ENCODE peak calls at places on chromosomes 5 and 9, in eight cellular contexts. One of them, this sample, is unnamed.

GRCh38 chr5:61052870-61053269 is 107.9 kb downstream of the NDUFAF2 start:
- DNase-seq in NCI-H1092: no peak
- DNase-seq in kidney: no peak
- DNase-seq in NCI-H69: no peak
- DNase-seq in hypothalamus: no peak
- DNase-seq in activated T-cell treated with anti-CD3 and anti-CD28 coated beads for 24 hours: no peak
- DNase-seq in amygdala: no peak
- DNase-seq in A549: peak
- DNase-seq in this sample: peak

GRCh38 chr9:96161819-96162218 is 140.2 kb downstream of the HSD17B3 start:
- DNase-seq in kidney: no peak
- DNase-seq in NCI-H69: no peak
- DNase-seq in amygdala: no peak
- DNase-seq in hypothalamus: no peak
- DNase-seq in activated T-cell treated with anti-CD3 and anti-CD28 coated beads for 24 hours: no peak
- DNase-seq in NCI-H1092: no peak
- DNase-seq in A549: no peak
- DNase-seq in this sample: no peak

GRCh38 chr9:118230319-118230718 is 526.1 kb downstream of the TLR4 start:
- DNase-seq in NCI-H1092: no peak
- DNase-seq in A549: no peak
- DNase-seq in amygdala: no peak
- DNase-seq in activated T-cell treated with anti-CD3 and anti-CD28 coated beads for 24 hours: no peak
- DNase-seq in hypothalamus: no peak
- DNase-seq in kidney: no peak
- DNase-seq in NCI-H69: no peak
- DNase-seq in this sample: no peak

GRCh38 chr9:134860510-134860909 is 20.1 kb upstream of the FCN2 start:
- DNase-seq in amygdala: no peak
- DNase-seq in NCI-H69: no peak
- DNase-seq in kidney: no peak
- DNase-seq in activated T-cell treated with anti-CD3 and anti-CD28 coated beads for 24 hours: no peak
- DNase-seq in A549: no peak
- DNase-seq in hypothalamus: no peak
- DNase-seq in NCI-H1092: no peak
- DNase-seq in this sample: no peak

GRCh38 chr5:155616779-155617392 is 603.3 kb downstream of the KIF4B start:
- DNase-seq in activated T-cell treated with anti-CD3 and anti-CD28 coated beads for 24 hours: peak
- DNase-seq in NCI-H1092: no peak
- DNase-seq in kidney: no peak
- DNase-seq in hypothalamus: peak
- DNase-seq in A549: peak
- DNase-seq in amygdala: no peak
- DNase-seq in NCI-H69: peak
- DNase-seq in this sample: peak

GRCh38 chr9:121756477-121757285 is 105.2 kb downstream of the DAB2IP start:
- DNase-seq in activated T-cell treated with anti-CD3 and anti-CD28 coated beads for 24 hours: no peak
- DNase-seq in amygdala: no peak
- DNase-seq in NCI-H69: no peak
- DNase-seq in NCI-H1092: no peak
- DNase-seq in A549: no peak
- DNase-seq in kidney: no peak
- DNase-seq in hypothalamus: peak
- DNase-seq in this sample: no peak

GRCh38 chr9:92877531-92878430 is at the start of gene ZNF484:
- DNase-seq in kidney: peak
- DNase-seq in hypothalamus: peak
- DNase-seq in NCI-H69: peak
- DNase-seq in A549: peak
- DNase-seq in activated T-cell treated with anti-CD3 and anti-CD28 coated beads for 24 hours: peak
- DNase-seq in amygdala: peak
- DNase-seq in NCI-H1092: peak
- DNase-seq in this sample: peak

GRCh38 chr5:14239951-14240350 is 96.8 kb downstream of the TRIO start:
- DNase-seq in NCI-H69: no peak
- DNase-seq in activated T-cell treated with anti-CD3 and anti-CD28 coated beads for 24 hours: no peak
- DNase-seq in NCI-H1092: no peak
- DNase-seq in amygdala: no peak
- DNase-seq in kidney: no peak
- DNase-seq in hypothalamus: no peak
- DNase-seq in A549: no peak
- DNase-seq in this sample: no peak

GRCh38 chr5:36644727-36645126 is 38.3 kb downstream of the SLC1A3 start:
- DNase-seq in NCI-H1092: no peak
- DNase-seq in NCI-H69: no peak
- DNase-seq in A549: no peak
- DNase-seq in hypothalamus: no peak
- DNase-seq in kidney: no peak
- DNase-seq in amygdala: no peak
- DNase-seq in activated T-cell treated with anti-CD3 and anti-CD28 coated beads for 24 hours: no peak
- DNase-seq in this sample: no peak

GRCh38 chr9:119370816-119371215 is 1.6 kb upstream of the BRINP1 start:
- DNase-seq in NCI-H1092: no peak
- DNase-seq in NCI-H69: no peak
- DNase-seq in activated T-cell treated with anti-CD3 and anti-CD28 coated beads for 24 hours: no peak
- DNase-seq in A549: peak
- DNase-seq in kidney: peak
- DNase-seq in amygdala: no peak
- DNase-seq in hypothalamus: peak
- DNase-seq in this sample: peak

GRCh38 chr9:123451011-123451410 is 95.0 kb downstream of the CRB2 start:
- DNase-seq in hypothalamus: no peak
- DNase-seq in activated T-cell treated with anti-CD3 and anti-CD28 coated beads for 24 hours: no peak
- DNase-seq in NCI-H1092: no peak
- DNase-seq in amygdala: no peak
- DNase-seq in NCI-H69: no peak
- DNase-seq in A549: no peak
- DNase-seq in kidney: no peak
- DNase-seq in this sample: no peak

GRCh38 chr5:102767864-102768263 is 12.8 kb downstream of the PAM start:
- DNase-seq in activated T-cell treated with anti-CD3 and anti-CD28 coated beads for 24 hours: no peak
- DNase-seq in amygdala: no peak
- DNase-seq in kidney: no peak
- DNase-seq in A549: no peak
- DNase-seq in NCI-H1092: no peak
- DNase-seq in hypothalamus: no peak
- DNase-seq in NCI-H69: no peak
- DNase-seq in this sample: no peak

GRCh38 chr9:34372598-34373011 is 4.1 kb downstream of the MYORG start:
- DNase-seq in NCI-H1092: no peak
- DNase-seq in A549: no peak
- DNase-seq in kidney: no peak
- DNase-seq in amygdala: no peak
- DNase-seq in hypothalamus: no peak
- DNase-seq in NCI-H69: no peak
- DNase-seq in activated T-cell treated with anti-CD3 and anti-CD28 coated beads for 24 hours: no peak
- DNase-seq in this sample: no peak

GRCh38 chr9:21856301-21857094 is 54.1 kb downstream of the MTAP start:
- DNase-seq in hypothalamus: no peak
- DNase-seq in A549: no peak
- DNase-seq in activated T-cell treated with anti-CD3 and anti-CD28 coated beads for 24 hours: no peak
- DNase-seq in kidney: no peak
- DNase-seq in NCI-H1092: no peak
- DNase-seq in amygdala: no peak
- DNase-seq in NCI-H69: no peak
- DNase-seq in this sample: no peak

GRCh38 chr5:74947961-74948613 is 81.9 kb upstream of the FAM169A start:
- DNase-seq in NCI-H69: no peak
- DNase-seq in NCI-H1092: no peak
- DNase-seq in A549: no peak
- DNase-seq in kidney: no peak
- DNase-seq in hypothalamus: no peak
- DNase-seq in amygdala: no peak
- DNase-seq in activated T-cell treated with anti-CD3 and anti-CD28 coated beads for 24 hours: no peak
- DNase-seq in this sample: no peak

GRCh38 chr9:22041792-22042191 is 32.7 kb upstream of the CDKN2B start:
- DNase-seq in kidney: no peak
- DNase-seq in NCI-H1092: no peak
- DNase-seq in hypothalamus: no peak
- DNase-seq in A549: no peak
- DNase-seq in amygdala: no peak
- DNase-seq in activated T-cell treated with anti-CD3 and anti-CD28 coated beads for 24 hours: no peak
- DNase-seq in NCI-H69: no peak
- DNase-seq in this sample: peak

GRCh38 chr5:180589771-180590542 is 1.3 kb downstream of the SCGB3A1 start:
- DNase-seq in hypothalamus: no peak
- DNase-seq in activated T-cell treated with anti-CD3 and anti-CD28 coated beads for 24 hours: no peak
- DNase-seq in NCI-H69: peak
- DNase-seq in A549: no peak
- DNase-seq in amygdala: no peak
- DNase-seq in kidney: no peak
- DNase-seq in NCI-H1092: no peak
- DNase-seq in this sample: no peak

GRCh38 chr9:82563094-82563493 is 499.8 kb downstream of the RASEF start:
- DNase-seq in hypothalamus: no peak
- DNase-seq in NCI-H69: no peak
- DNase-seq in amygdala: no peak
- DNase-seq in kidney: no peak
- DNase-seq in A549: no peak
- DNase-seq in activated T-cell treated with anti-CD3 and anti-CD28 coated beads for 24 hours: no peak
- DNase-seq in NCI-H1092: no peak
- DNase-seq in this sample: no peak

GRCh38 chr5:172931001-172931536 is 28.2 kb upstream of the RPL26L1 start:
- DNase-seq in kidney: no peak
- DNase-seq in hypothalamus: no peak
- DNase-seq in amygdala: no peak
- DNase-seq in NCI-H1092: no peak
- DNase-seq in activated T-cell treated with anti-CD3 and anti-CD28 coated beads for 24 hours: no peak
- DNase-seq in A549: peak
- DNase-seq in NCI-H69: no peak
- DNase-seq in this sample: peak